ENCODE peak calls at places on chromosomes 5 and 9, in eight cellular contexts. T is IMR-90, Y is prostate gland, J is pancreas, K is caudate nucleus, P is AG04450, Z is OCI-LY7, W is psoas muscle. X is an unnamed sample.

GRCh38 chr9:98168952-98169488 is 23.4 kb downstream of the CORO2A start:
- DNase-seq in Z (peak), T (peak), P (peak), K (no peak), W (no peak), Y (no peak), J (no peak), X (no peak)

GRCh38 chr5:32329395-32329834 is 16.7 kb upstream of the MTMR12 start:
- DNase-seq in K (peak), T (peak), W (peak), J (peak), Y (peak), Z (peak), P (no peak), X (peak)

GRCh38 chr9:136174779-136175744 is 29.9 kb downstream of the LHX3 start:
- DNase-seq in T (no peak), Z (no peak), P (no peak), K (no peak), W (no peak), Y (no peak), J (no peak), X (no peak)

GRCh38 chr5:151151263-151151660 is 6.3 kb downstream of the ANXA6 start:
- DNase-seq in Z (no peak), K (no peak), J (no peak), Y (no peak), W (no peak), T (no peak), P (no peak), X (no peak)

GRCh38 chr5:45417285-45417996 is 278.7 kb downstream of the HCN1 start:
- DNase-seq in J (no peak), T (no peak), Y (no peak), Z (no peak), W (no peak), K (no peak), P (no peak), X (no peak)

GRCh38 chr5:171712616-171713015 is 73.0 kb upstream of the SMIM23 start:
- DNase-seq in W (no peak), Z (no peak), P (no peak), J (no peak), T (no peak), K (no peak), Y (no peak), X (no peak)

GRCh38 chr5:136216230-136216629 is 23.3 kb upstream of the SMIM32 start:
- DNase-seq in W (no peak), T (no peak), P (no peak), Z (no peak), K (no peak), J (no peak), Y (no peak), X (no peak)

GRCh38 chr5:14491505-14491904 is 90.1 kb upstream of the OTULINL start:
- DNase-seq in Y (no peak), W (peak), K (no peak), J (no peak), Z (no peak), T (peak), P (no peak), X (no peak)

GRCh38 chr5:100595152-100595811 is 60.1 kb downstream of the FAM174A start:
- DNase-seq in W (peak), T (peak), P (peak), Y (no peak), J (peak), K (no peak), Z (no peak), X (no peak)

GRCh38 chr9:127923771-127924170 is 6.8 kb downstream of the PIP5KL1 start:
- DNase-seq in J (no peak), W (no peak), P (peak), Z (no peak), T (peak), Y (no peak), K (no peak), X (no peak)

GRCh38 chr5:109167586-109167985 is 242.2 kb downstream of the PJA2 start:
- DNase-seq in K (no peak), Y (no peak), J (no peak), Z (no peak), W (no peak), P (no peak), T (no peak), X (no peak)

GRCh38 chr5:62268239-62268638 is 37.8 kb upstream of the KIF2A start:
- DNase-seq in P (no peak), Y (peak), J (no peak), Z (no peak), K (no peak), T (no peak), W (no peak), X (no peak)

GRCh38 chr9:129336130-129336528 is 158.1 kb upstream of the IER5L start:
- DNase-seq in J (no peak), Z (no peak), W (no peak), K (no peak), T (peak), P (no peak), Y (no peak), X (no peak)

GRCh38 chr5:146240951-146241350 is 37.5 kb downstream of the RBM27 start:
- DNase-seq in K (no peak), T (peak), Y (no peak), J (no peak), W (no peak), Z (no peak), P (no peak), X (no peak)

GRCh38 chr5:72677447-72677846 is 139.0 kb upstream of the TNPO1 start:
- DNase-seq in K (no peak), J (no peak), P (no peak), Y (no peak), W (no peak), Z (no peak), T (no peak), X (no peak)
- H3K27ac ChIP-seq in K (no peak), J (no peak), P (no peak), Y (no peak), W (no peak), Z (no peak), T (no peak), X (no peak)

DNA sequence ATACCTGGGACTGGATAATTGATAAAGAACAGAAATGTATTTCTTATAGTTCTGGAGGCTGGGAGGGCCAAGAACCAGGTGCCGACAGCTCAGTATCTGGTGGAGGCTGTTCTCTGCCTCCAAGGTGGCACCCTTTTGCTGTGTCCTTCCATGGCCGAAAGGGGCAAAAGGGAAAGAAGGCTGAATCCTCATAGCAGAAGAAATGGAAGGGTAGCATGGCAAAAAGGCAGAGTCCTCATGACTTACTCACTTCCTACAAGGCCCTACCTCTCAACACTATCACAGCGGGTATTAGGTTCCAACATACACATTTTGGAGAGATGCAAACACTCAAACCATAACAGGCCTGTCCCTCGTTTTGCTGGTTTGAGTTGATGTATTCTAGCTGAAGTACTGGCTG is 25.1 kb upstream of the MED10 start:
- DNase-seq in Y (no peak), K (no peak), J (no peak), W (no peak), P (no peak), T (no peak), Z (no peak), X (no peak)
- H3K27ac ChIP-seq in Y (no peak), K (no peak), J (no peak), W (no peak), P (no peak), T (no peak), Z (no peak), X (no peak)

DNA sequence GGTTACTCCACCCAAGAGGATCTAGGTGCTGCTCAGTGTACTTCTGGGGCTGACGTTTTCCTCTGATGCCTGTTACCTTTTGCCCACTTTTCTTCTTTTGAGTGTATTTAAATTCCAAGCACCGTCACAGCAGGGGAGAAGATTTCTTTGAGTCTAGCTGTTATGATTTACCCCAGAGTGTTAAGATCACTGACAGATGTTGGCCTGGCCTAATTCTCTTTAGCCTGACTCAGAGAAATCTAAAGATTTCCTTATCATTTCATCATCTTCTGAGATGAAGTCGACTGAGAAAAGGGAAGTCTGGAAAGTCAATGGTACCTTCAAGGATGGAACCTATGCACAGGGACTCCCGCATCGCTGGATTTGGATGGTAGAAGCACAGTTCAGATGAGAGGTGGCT is 191.6 kb downstream of the FBXL7 start:
- DNase-seq in W (no peak), P (no peak), T (peak), J (no peak), Y (no peak), Z (no peak), K (no peak), X (no peak)
- H3K27ac ChIP-seq in W (no peak), P (no peak), T (peak), J (no peak), Y (no peak), Z (no peak), K (no peak), X (no peak)

DNA sequence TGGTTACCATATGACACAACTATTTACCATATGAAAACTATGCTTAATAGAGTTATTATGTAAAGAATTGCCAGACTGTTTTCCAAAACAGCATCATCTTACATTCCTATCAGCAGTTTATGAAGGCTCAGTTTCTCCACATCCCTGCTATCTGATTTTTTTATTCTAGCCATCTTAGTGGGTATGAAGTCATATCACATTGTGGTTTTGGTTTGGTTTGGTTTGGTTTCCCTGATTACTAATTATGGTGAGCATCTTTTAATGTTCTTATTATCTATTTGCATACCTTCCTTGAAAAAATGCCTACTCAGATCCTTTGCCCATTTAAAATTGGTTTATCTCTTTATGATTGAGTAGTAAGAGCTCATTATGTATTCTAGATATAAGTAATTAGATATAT is 199.4 kb upstream of the NFIL3 start:
- DNase-seq in Z (no peak), J (no peak), K (no peak), T (no peak), P (no peak), Y (no peak), W (no peak), X (no peak)
- H3K27ac ChIP-seq in Z (no peak), J (no peak), K (no peak), T (no peak), P (no peak), Y (no peak), W (no peak), X (no peak)

DNA sequence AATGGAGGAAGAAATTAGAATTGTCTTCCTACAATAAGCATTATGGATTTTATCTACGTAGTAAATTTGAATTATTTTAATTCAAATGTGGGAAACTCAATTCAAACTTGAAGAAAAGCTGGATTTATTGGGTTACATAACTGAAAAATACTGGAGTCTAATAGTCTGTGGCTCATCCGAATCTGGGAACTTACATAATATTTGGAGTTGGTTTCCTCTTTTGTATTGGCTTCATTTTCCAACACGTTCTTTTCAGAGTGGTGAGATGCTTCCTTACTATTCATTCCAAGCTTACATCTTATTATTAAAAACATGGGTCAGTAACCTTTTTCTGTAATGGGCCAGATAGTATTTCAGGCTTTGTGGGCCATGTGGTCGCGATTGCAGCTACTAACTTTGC is 164.8 kb downstream of the ARHGAP26 start:
- DNase-seq in W (no peak), P (no peak), K (no peak), T (no peak), J (no peak), Z (no peak), Y (no peak), X (no peak)
- H3K27ac ChIP-seq in W (no peak), P (no peak), K (no peak), T (no peak), J (no peak), Z (no peak), Y (no peak), X (no peak)

DNA sequence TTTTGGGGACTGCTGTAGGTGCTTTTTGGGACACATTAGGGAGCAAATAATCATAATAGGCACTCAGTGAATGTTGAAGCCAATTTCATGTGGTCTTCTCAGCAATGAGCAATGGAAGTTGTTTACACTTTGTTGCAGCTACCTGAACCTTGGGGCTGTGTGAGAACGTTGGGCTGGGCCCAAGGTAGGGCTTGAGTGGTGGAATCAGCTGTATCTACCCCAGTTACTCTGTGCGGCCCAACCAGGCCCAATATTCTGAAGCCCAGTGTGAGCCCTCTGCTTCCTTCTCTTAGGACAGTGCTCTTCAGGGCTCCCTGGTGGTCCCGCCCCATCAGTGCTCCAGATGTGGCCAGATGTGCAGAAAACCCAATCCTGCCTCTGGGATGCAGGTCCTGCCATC is 38.4 kb downstream of the MAST4 start:
- DNase-seq in Y (no peak), K (no peak), T (no peak), W (no peak), P (no peak), J (no peak), Z (no peak), X (no peak)
- H3K27ac ChIP-seq in Y (no peak), K (no peak), T (no peak), W (no peak), P (no peak), J (no peak), Z (no peak), X (no peak)

DNA sequence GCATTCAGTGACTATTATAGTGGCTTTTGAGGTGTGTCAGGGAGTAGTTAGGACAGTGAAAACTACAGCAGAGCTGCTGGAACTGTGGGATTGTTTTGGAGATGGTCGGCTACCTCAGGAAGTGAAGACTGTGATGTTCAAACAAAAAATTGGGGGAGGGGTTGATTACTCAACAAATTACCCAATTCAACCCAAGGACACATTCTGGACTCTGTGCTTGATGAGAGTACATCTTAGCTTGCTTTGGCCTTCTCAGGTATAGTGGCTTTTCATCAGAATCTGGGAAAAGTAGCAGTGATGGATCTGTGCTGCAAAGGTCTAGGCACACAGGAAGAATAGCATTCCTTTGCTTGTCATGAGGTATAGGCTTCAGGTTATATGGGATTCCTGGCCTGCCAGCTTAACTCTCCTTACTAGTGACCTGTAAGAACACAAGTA is 47.0 kb downstream of the SLC44A1 start:
- DNase-seq in Z (no peak), W (no peak), P (no peak), J (no peak), T (no peak), Y (no peak), K (no peak), X (no peak)
- H3K27ac ChIP-seq in Z (no peak), W (no peak), P (no peak), J (no peak), T (no peak), Y (no peak), K (peak), X (peak)

DNA sequence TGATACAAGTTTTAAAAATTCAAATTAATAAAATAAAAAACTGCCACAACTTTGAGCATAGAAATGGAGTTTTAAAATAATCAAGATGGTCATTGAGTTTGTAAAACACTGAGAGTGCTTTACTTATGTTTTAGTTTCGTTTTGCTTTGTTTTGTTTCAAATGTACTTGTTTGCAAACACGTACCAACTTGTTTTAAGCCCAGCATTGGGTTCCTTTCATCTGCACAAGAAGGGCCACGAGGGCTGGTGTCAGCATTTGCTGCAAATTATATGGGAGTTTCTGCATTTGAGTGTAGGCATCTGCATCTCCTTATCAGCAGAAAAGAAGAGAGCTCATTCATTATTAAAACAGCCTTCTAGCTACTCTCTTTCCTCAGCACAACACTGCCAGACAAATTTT is 95.4 kb upstream of the CAST start:
- DNase-seq in Y (no peak), W (no peak), K (no peak), T (no peak), P (no peak), J (no peak), Z (no peak), X (no peak)
- H3K27ac ChIP-seq in Y (no peak), W (no peak), K (no peak), T (peak), P (no peak), J (no peak), Z (no peak), X (no peak)

DNA sequence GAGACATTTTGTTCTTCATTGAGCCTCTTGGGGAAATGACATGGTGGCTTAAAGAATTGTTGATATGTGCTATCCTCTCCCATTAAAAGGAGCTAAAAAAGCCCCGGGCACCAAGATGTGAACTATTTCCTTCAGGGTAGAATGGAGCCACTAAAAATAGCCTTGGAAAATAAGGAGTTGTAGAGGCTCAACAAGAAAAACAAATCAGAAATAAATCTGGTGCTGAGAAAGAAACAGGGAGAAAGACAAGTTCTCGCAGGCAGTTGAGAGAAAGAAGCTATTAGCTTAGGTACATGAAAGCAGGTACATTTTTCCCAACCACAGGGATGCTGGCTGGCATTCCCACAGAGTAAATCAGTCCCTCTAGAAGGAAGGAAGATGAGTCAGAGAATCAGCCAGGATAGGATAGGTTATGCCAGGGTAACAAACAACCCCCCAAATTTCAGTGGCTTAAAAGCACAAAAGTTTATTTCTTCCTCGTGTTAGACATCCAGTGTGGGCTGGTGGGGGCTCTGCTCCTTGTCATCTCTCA is 134.6 kb upstream of the ADRA1B start:
- DNase-seq in Y (no peak), J (no peak), Z (no peak), K (no peak), P (no peak), W (no peak), T (no peak), X (no peak)
- H3K27ac ChIP-seq in Y (no peak), J (no peak), Z (no peak), K (no peak), P (no peak), W (no peak), T (no peak), X (no peak)

DNA sequence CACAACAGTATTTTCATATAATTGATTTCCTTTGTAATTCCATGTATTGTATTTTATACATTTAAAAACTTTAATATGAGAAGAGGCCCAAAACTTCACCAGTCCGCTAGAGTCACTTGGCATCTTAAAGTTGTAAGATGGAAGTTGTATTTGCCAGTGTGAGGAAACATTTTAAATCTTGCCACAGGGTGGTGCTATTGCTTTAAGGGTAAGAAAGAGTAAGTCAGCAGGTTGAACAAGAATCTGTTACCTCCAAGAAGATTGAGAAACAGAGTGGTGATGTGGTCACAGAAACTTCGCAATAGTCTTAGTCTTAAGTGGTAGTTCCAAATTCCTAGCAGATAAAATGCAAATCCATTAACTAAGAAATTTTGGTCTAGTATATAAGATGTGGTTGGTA is 39.8 kb upstream of the RANBP6 start:
- DNase-seq in W (no peak), K (no peak), T (peak), P (peak), Z (peak), Y (peak), J (peak), X (peak)
- H3K27ac ChIP-seq in W (no peak), K (no peak), T (no peak), P (no peak), Z (no peak), Y (no peak), J (no peak), X (no peak)